ENCODE peak calls at places on chromosome 9, in seven cellular contexts. T is IMR-90, S is mesenchymal stem cell, H is H1, Y is neuronal stem cell, W is H9, N is trophoblast cell. F is an unnamed sample.
A peak's percentile ranks its signal among the peaks of the same experiment; 100 is the strongest.

GRCh38 chr9:16705121-16705604 is 165.3 kb downstream of the BNC2 start:
- DNase-seq in T (peak; percentile 97), S (peak; percentile 96), H (peak; percentile 70), Y (peak; percentile 67), W (peak; percentile 75), N (peak; percentile 7), F (peak; percentile 98)

GRCh38 chr9:128921881-128922763 is 1.3 kb downstream of the PHYHD1 start:
- DNase-seq in T (peak; percentile 50), S (peak; percentile 78), H (peak; percentile 50), Y (peak; percentile 63), W (peak; percentile 85), N (peak; percentile 56), F (peak; percentile 92)

GRCh38 chr9:88965473-88965872 is 25.8 kb upstream of the S1PR3 start:
- DNase-seq in T (no peak), S (no peak), H (no peak), Y (no peak), W (no peak), N (no peak), F (no peak)

GRCh38 chr9:131096490-131097258 is at the start of gene AIF1L:
- DNase-seq in T (no peak), S (no peak), H (no peak), Y (peak; percentile 54), W (peak; percentile 94), N (peak; percentile 42), F (peak; percentile 93)

GRCh38 chr9:70439991-70440706 is 25.7 kb upstream of the KLF9 start:
- DNase-seq in T (peak; percentile 90), S (peak; percentile 71), H (no peak), Y (no peak), W (no peak), N (no peak), F (no peak)

GRCh38 chr9:32942755-32943460 is 58.5 kb downstream of the APTX start:
- DNase-seq in T (no peak), S (no peak), H (no peak), Y (no peak), W (no peak), N (no peak), F (no peak)

GRCh38 chr9:34493972-34494535 is 28.7 kb downstream of the ENHO start:
- DNase-seq in T (peak; percentile 53), S (peak; percentile 58), H (no peak), Y (peak; percentile 70), W (peak; percentile 70), N (peak; percentile 17), F (peak; percentile 72)

GRCh38 chr9:30103647-30104394 is 2280.6 kb upstream of the ACO1 start:
- DNase-seq in T (no peak), S (peak; percentile 54), H (no peak), Y (no peak), W (no peak), N (no peak), F (no peak)

GRCh38 chr9:117407436-117408022 is 7.3 kb downstream of the ASTN2 start:
- DNase-seq in T (no peak), S (no peak), H (no peak), Y (no peak), W (no peak), N (no peak), F (no peak)

GRCh38 chr9:112856843-112857242 is 33.8 kb downstream of the SLC46A2 start:
- DNase-seq in T (no peak), S (no peak), H (no peak), Y (no peak), W (no peak), N (no peak), F (no peak)

GRCh38 chr9:80793706-80794105 is 895.6 kb downstream of the TLE1 start:
- DNase-seq in T (no peak), S (no peak), H (no peak), Y (no peak), W (no peak), N (no peak), F (no peak)
- H2AK5ac ChIP-seq in T (no peak overlapping the region), S (no peak overlapping the region), H (no peak overlapping the region), Y (no peak overlapping the region), W (no peak overlapping the region), N (no peak overlapping the region), F (no peak overlapping the region)

DNA sequence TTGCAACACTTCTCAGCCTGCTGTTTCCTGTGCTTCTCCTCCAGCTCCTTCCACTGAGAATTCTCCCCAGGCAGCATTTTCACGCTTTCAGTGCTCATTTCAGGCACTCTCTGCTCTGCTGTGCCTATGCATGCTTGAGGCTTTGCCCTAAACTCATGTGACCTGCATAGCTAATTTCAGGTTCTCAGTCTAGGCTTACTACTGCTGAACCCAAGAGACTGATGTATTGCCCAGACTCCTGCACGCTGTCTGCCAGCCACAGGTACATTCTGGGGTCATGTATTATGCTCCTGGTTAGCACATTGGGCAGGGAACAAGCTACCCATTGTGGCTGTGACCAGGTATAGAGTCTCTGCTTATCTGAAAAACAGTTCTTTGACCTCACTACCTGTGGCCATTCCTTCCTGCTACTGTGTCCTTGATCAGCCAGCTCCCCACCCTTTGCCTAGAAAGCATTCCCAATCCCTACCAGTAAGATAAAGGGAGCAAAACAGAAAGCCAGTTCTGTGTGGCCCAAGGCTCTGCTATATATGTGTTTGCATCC is 34.7 kb downstream of the PIP5K1B start:
- DNase-seq in T (no peak), S (no peak), H (no peak), Y (no peak), W (no peak), N (peak; percentile 27), F (peak; percentile 73)
- H3K9ac ChIP-seq in T (no peak overlapping the region), S (no peak overlapping the region), H (no peak overlapping the region), Y (no peak overlapping the region), W (no peak overlapping the region), N (no peak overlapping the region), F (no peak overlapping the region)

GRCh38 chr9:87603854-87604490 is 106.3 kb downstream of the DAPK1 start:
- DNase-seq in T (no peak), S (no peak), H (no peak), Y (no peak), W (no peak), N (no peak), F (no peak)
- H2AK5ac ChIP-seq in T (no peak overlapping the region), S (peak overlapping the region; percentile 54), H (no peak overlapping the region), Y (no peak overlapping the region), W (no peak overlapping the region), N (no peak overlapping the region), F (no peak overlapping the region)

DNA sequence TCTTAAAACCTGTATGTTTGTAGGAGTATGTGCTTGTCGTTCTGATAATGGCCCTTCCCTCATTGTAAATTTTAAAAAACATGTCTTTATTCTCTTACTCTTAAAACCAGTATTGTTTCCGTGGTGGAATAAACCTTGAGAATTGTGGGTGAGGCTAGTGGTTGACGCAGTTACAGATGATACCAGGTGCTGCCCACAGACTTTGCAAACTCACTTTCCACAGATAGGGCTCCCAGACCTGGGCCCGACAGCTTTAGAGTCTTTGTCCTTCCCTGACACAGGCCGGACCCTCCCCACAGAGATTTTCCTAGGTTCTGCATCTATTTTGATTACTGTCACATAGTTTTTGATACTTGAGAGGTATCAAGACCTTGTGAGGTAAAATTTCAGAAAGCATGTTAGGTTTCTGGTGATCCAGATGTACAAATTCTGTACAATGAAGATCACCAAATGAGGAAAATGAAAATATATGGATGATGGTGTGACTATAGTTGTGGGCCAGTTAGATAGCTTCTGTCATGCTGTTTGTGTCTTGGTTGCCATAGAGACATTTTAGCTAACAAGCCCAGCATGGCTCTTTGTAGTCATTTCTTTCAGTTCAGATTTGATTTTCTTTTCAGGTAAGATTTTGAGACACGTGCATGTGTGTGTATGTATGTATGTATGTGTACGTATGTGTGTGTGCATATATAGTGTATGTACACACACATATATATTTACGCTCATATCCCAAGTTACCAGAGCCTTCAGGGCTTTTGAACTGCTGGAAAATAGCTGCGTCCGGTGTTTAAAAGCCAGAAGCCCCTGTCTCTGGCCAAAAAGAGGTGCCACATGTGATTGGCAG is 33.8 kb downstream of the DMRT1 start:
- DNase-seq in T (no peak), S (no peak), H (no peak), Y (no peak), W (no peak), N (no peak), F (peak; percentile 22)
- H3K9ac ChIP-seq in T (no peak overlapping the region), S (no peak overlapping the region), H (no peak overlapping the region), Y (no peak overlapping the region), W (no peak overlapping the region), N (no peak overlapping the region), F (no peak overlapping the region)

DNA sequence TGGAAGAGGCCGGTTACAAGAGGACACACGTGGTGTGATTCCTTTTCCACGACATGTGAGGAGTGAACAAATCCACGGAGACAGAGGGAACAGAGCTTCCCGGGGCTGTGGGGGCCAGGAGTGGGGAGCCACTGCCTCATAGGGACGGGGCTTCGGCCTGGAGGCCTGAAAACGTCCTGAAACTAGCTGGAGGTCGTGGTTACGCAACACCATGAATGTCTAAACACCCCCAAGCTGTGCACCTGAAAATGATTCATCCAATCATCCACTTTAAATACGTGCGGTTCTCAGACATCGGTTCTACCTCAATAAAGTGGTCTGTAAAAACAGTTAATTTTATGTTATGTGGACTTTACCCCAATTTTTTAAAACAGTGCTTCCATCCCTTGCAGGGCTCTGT is 65.3 kb upstream of the PPP1R26 start:
- DNase-seq in T (no peak), S (no peak), H (no peak), Y (no peak), W (no peak), N (no peak), F (no peak)
- H2AK5ac ChIP-seq in T (no peak overlapping the region), S (no peak overlapping the region), H (no peak overlapping the region), Y (no peak overlapping the region), W (no peak overlapping the region), N (no peak overlapping the region), F (no peak overlapping the region)